ENCODE peak calls at places on chromosomes 5 and 9, in nine cellular contexts. C is A549, Y is transverse colon, F is HepG2, Z is stomach, Q is K562, W is esophagus squamous epithelium, X is body of pancreas, U is IMR-90. G is an unnamed sample.

GRCh38 chr5:110769282-110769681 is 30.5 kb downstream of the SLC25A46 start:
- DNase-seq in Y (no peak), U (peak), C (no peak), W (no peak), Q (no peak), F (no peak), Z (no peak), X (no peak), G (no peak)

GRCh38 chr5:133847301-133847700 is 121.1 kb downstream of the C5orf15 start:
- DNase-seq in Z (no peak), C (no peak), F (no peak), U (no peak), W (no peak), Q (no peak), Y (no peak), X (no peak), G (no peak)

GRCh38 chr5:130109152-130109551 is 204.9 kb downstream of the CHSY3 start:
- DNase-seq in Y (no peak), C (peak), F (peak), U (peak), Z (no peak), X (no peak), W (no peak), Q (no peak), G (no peak)

GRCh38 chr5:176497852-176498251 is 39.4 kb downstream of the RNF44 start:
- DNase-seq in C (no peak), X (no peak), F (no peak), W (no peak), Q (no peak), Y (no peak), U (peak), Z (no peak), G (no peak)

GRCh38 chr5:169350759-169351240 is 49.9 kb upstream of the SLIT3 start:
- DNase-seq in Y (no peak), Q (no peak), Z (no peak), F (no peak), C (peak), X (no peak), U (peak), W (no peak), G (no peak)

GRCh38 chr9:37262410-37262809 is 142.0 kb downstream of the ZCCHC7 start:
- DNase-seq in Q (no peak), U (peak), X (no peak), F (no peak), W (no peak), C (no peak), Z (no peak), Y (no peak), G (no peak)

GRCh38 chr5:2393556-2393955 is 357.9 kb downstream of the IRX2 start:
- DNase-seq in Q (no peak), X (no peak), U (no peak), Z (no peak), Y (no peak), W (no peak), C (no peak), F (no peak), G (no peak)

GRCh38 chr5:112951124-112951702 is 25.4 kb upstream of the DCP2 start:
- DNase-seq in Z (no peak), Q (no peak), U (no peak), Y (no peak), F (no peak), X (no peak), W (no peak), C (no peak), G (no peak)

GRCh38 chr9:69645488-69645887 is 26.7 kb downstream of the APBA1 start:
- DNase-seq in W (no peak), Y (peak), U (no peak), F (no peak), Q (no peak), C (no peak), X (peak), Z (peak), G (peak)

GRCh38 chr9:125747053-125747764 is at the start of gene PBX3:
- DNase-seq in U (no peak), Z (peak), F (no peak), C (peak), Y (peak), W (no peak), Q (peak), X (peak), G (no peak)

GRCh38 chr9:69951411-69951810 is 92.2 kb upstream of the MAMDC2 start:
- DNase-seq in C (no peak), F (no peak), Z (no peak), U (peak), W (no peak), X (no peak), Y (no peak), Q (no peak), G (no peak)

GRCh38 chr5:151254533-151254932 is 1.5 kb downstream of the GM2A start:
- DNase-seq in Z (no peak), U (no peak), Q (no peak), Y (no peak), W (no peak), C (no peak), F (no peak), X (no peak), G (no peak)

GRCh38 chr5:141560725-141561483 is 57.9 kb downstream of the DIAPH1 start:
- DNase-seq in Q (peak), C (no peak), Y (peak), W (peak), U (peak), Z (peak), F (peak), X (peak), G (peak)

GRCh38 chr5:127673401-127673800 is 24.5 kb downstream of the CTXN3 start:
- DNase-seq in Q (no peak), F (no peak), W (no peak), Z (no peak), U (peak), C (no peak), X (no peak), Y (no peak), G (no peak)

DNA sequence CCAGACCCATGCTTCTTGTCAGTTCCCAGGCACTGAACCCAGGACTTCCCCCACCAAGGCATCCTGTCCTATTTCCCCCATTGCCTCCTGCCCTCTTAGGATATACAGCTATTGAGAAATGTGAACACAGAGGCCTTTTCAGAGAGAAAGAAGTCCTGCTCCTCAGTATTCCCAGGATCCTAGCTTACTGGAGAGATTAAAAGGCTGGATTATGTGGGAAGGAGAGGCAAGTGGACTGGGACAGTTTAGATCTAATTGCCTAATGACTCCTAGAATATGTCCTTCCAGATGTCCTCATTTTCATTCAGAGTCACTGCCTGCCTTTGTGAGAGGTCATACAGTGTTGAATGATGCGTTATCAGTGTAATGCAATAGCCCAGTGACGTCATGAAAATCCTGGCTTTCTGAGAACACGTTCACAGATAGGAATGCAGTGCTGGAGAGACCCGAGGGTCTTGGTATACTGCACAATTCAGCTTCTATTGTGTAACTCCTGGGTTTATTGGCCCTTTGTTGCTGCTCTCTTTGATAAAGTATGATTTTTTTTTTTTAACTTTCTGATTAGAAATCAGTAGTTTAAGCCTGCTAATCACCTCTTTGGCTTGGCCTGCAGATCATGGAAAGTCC is 26.2 kb downstream of the WWC1 start:
- DNase-seq in U (peak), X (peak), Y (no peak), Q (peak), Z (peak), F (peak), C (peak), W (no peak), G (no peak)
- TF ChIP-seq POLR2A in U (no peak), X (no peak), Y (no peak), Q (no peak), Z (no peak), F (no peak), C (no peak), W (no peak), G (no peak)

DNA sequence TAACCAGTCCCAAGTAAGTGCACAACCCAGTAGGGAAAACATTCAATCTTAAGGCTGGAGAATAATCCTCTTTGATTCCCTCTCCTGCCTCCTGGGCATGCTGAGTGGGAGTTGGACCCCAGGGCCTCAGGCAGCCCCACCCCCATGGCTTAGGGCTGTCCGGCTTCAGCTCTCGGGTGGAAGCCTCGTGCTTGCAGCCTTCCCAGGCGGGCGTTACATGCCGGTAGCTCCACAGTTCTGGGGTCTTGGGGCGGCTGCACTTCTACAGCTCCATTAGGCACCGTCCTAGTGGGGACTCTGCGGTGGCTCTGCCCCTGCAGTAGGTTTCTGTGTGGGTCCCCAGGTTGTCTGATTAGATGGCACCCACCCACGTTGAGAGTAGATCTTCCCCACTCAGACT is 10.1 kb downstream of the GLIPR2 start:
- DNase-seq in Z (no peak), X (no peak), C (no peak), Y (no peak), F (no peak), U (no peak), Q (no peak), W (no peak), G (no peak)
- TF ChIP-seq CTCF in Z (no peak), X (no peak), C (no peak), Y (no peak), F (no peak), U (no peak), Q (no peak), W (no peak), G (no peak)

DNA sequence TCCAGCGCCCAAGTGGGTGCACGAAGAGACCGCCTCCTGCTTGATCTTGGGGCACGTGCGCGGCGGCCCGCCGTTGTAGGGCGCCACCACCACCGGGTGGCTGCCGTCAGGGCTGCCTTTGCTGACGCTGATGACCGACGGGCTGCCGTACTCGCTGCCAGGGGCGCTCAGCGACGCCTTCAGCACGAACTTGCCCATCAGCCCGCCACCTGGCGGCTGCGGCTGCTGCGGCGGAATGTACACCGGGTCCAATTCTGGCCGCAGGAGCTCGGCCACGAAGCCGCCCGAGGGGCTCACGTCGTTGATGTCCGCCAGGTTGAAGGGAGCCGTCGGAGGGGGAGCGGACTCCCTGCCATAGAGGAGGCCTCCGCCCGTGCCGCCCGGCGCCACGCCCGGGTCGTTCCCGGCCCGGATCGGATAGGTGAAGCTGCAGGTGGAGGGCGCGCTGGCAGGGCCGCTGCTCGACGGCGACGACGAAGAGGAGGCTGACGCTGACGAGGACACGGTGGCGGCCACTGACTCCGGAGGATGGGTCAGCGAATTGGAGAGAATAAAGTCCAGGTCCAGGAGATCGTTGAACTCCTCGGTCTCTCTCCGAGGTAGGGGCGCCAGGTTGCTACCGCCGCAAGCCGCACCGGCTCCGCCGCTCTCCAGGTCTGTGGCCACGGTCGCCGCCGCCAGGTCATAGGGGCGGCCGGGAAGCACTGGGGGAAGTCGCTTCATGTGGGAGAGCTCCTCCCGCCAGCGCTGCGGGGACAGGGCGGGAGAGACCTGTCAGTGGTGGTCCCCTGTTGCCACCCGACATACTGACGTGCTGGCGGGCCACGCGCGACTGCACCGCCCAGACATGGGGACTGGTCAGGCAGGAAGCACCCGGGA is 1.8 kb downstream of the KLF4 start:
- DNase-seq in Z (peak), C (peak), Q (no peak), F (no peak), U (no peak), W (no peak), Y (peak), X (peak), G (peak)
- TF ChIP-seq POLR2A in Z (no peak), C (no peak), Q (no peak), F (no peak), U (no peak), W (no peak), Y (no peak), X (no peak), G (no peak)

GRCh38 chr5:132134384-132134783 is 60.8 kb downstream of the CSF2 start:
- DNase-seq in W (no peak), Y (no peak), X (no peak), C (peak), F (peak), Q (no peak), U (peak), Z (no peak), G (no peak)
- TF ChIP-seq CTCF in W (no peak), Y (no peak), X (no peak), C (peak), F (peak), Q (no peak), U (peak), Z (no peak), G (no peak)

GRCh38 chr9:128742401-128742800 is 18.5 kb upstream of the ZDHHC12 start:
- DNase-seq in Z (no peak), Y (no peak), X (no peak), W (no peak), F (no peak), Q (no peak), C (no peak), U (no peak), G (no peak)
- TF ChIP-seq POLR2A in Z (no peak), Y (no peak), X (no peak), W (no peak), F (no peak), Q (no peak), C (no peak), U (no peak), G (no peak)

DNA sequence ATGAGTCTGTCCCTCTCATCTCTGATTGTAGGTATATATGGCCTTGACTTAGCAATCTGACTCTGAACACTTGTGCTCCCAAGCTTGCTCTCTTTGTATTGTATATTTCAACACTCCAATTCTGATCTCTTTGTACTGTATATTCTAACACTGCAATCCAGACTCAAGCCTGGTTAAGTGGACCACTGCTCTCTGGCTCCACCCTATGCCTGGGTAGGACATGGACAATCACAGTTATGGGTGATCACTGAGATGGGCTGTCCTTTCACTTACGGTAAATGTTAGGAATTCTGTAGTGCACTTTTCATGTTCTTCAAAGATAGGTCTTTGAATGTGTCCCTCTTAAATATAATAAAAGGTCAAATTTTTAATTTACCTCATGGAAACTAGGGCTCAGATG is 165.1 kb downstream of the TLR4 start:
- DNase-seq in W (no peak), U (no peak), X (no peak), Q (no peak), F (no peak), C (no peak), Z (no peak), Y (no peak), G (no peak)
- TF ChIP-seq CTCF in W (no peak), U (no peak), X (no peak), Q (no peak), F (no peak), C (no peak), Z (no peak), Y (no peak), G (no peak)

DNA sequence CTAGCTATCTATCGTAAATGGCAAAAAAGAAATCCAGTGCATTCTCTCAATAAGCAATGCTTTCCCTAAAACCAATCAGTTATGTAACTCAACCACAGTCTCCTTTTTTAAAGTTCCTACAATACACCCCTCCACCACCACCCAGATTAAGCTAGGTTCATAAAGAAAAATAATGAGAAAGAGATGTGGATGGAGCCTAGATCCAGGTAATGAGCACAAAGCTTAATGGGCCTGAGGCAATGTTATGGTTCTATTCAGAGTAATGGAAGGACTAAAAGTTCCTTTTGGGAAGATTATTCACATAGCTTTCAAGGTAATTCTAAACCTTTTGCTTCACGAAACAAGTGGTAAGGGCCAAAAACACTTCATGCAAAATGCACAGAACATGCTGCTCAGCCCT is 113.5 kb downstream of the MPDZ start:
- DNase-seq in Q (no peak), W (no peak), F (no peak), C (no peak), U (no peak), Z (no peak), Y (no peak), X (no peak), G (no peak)
- TF ChIP-seq POLR2A in Q (no peak), W (no peak), F (no peak), C (no peak), U (no peak), Z (no peak), Y (no peak), X (no peak), G (no peak)

GRCh38 chr5:140075371-140075770 is 32.3 kb upstream of the NRG2 start:
- DNase-seq in Z (no peak), Q (no peak), U (peak), F (no peak), C (no peak), W (no peak), X (no peak), Y (no peak), G (no peak)
- TF ChIP-seq CTCF in Z (peak), Q (no peak), U (peak), F (peak), C (peak), W (no peak), X (no peak), Y (no peak), G (no peak)

GRCh38 chr5:139517683-139518564 is 35.4 kb upstream of the STING1 start:
- DNase-seq in Z (peak), Q (peak), U (peak), Y (peak), W (peak), X (peak), C (peak), F (peak), G (peak)
- TF ChIP-seq POLR2A in Z (no peak), Q (peak), U (peak), Y (peak), W (peak), X (peak), C (peak), F (peak), G (no peak)

GRCh38 chr9:120783611-120784047 is 9.6 kb downstream of the FBXW2 start:
- DNase-seq in W (no peak), Q (no peak), F (peak), U (peak), Y (no peak), Z (no peak), C (no peak), X (no peak), G (no peak)
- TF ChIP-seq CTCF in W (no peak), Q (no peak), F (no peak), U (no peak), Y (no peak), Z (no peak), C (no peak), X (no peak), G (no peak)

G was measured in lower leg skin.